ENCODE peak calls at places on chromosomes 1 and 21, in five cellular contexts. One of them, this sample, is unnamed.

GRCh38 chr1:904271-904950 is 19.3 kb upstream of the SAMD11 start:
- DNase-seq in T-helper 1 cell: peak; percentile 54
- DNase-seq in WERI-Rb-1: peak; percentile 80
- DNase-seq in HT1080: peak; percentile 88
- DNase-seq in SW480: peak; percentile 57
- DNase-seq in this sample: peak; percentile 74

GRCh38 chr1:66271904-66272254 is 262.1 kb upstream of the SGIP1 start:
- DNase-seq in T-helper 1 cell: no peak
- DNase-seq in WERI-Rb-1: no peak
- DNase-seq in HT1080: peak; percentile 58
- DNase-seq in SW480: no peak
- DNase-seq in this sample: no peak

GRCh38 chr21:16193758-16194606 is 464.2 kb downstream of the USP25 start:
- DNase-seq in T-helper 1 cell: no peak
- DNase-seq in WERI-Rb-1: peak; percentile 16
- DNase-seq in HT1080: no peak
- DNase-seq in SW480: peak; percentile 29
- DNase-seq in this sample: no peak

GRCh38 chr1:114692947-114693346 is 2.4 kb downstream of the AMPD1 start:
- DNase-seq in T-helper 1 cell: no peak
- DNase-seq in WERI-Rb-1: no peak
- DNase-seq in HT1080: no peak
- DNase-seq in SW480: no peak
- DNase-seq in this sample: no peak

GRCh38 chr1:21922103-21923014 is 14.8 kb downstream of the HSPG2 start:
- DNase-seq in T-helper 1 cell: no peak
- DNase-seq in WERI-Rb-1: no peak
- DNase-seq in HT1080: no peak
- DNase-seq in SW480: peak; percentile 68
- DNase-seq in this sample: no peak

GRCh38 chr1:35556494-35557117 is 597 bp downstream of the KIAA0319L start:
- DNase-seq in T-helper 1 cell: no peak
- DNase-seq in WERI-Rb-1: no peak
- DNase-seq in HT1080: no peak
- DNase-seq in SW480: no peak
- DNase-seq in this sample: no peak

GRCh38 chr1:37233606-37234005 is 199.3 kb upstream of the GRIK3 start:
- DNase-seq in T-helper 1 cell: no peak
- DNase-seq in WERI-Rb-1: peak; percentile 39
- DNase-seq in HT1080: peak; percentile 11
- DNase-seq in SW480: peak; percentile 22
- DNase-seq in this sample: no peak

GRCh38 chr21:46188226-46189212 is 4.3 kb upstream of the SPATC1L start:
- DNase-seq in T-helper 1 cell: no peak
- DNase-seq in WERI-Rb-1: peak; percentile 64
- DNase-seq in HT1080: peak; percentile 73
- DNase-seq in SW480: peak; percentile 73
- DNase-seq in this sample: no peak

GRCh38 chr1:89842547-89843278 is 21.9 kb downstream of the LRRC8D start:
- DNase-seq in T-helper 1 cell: no peak
- DNase-seq in WERI-Rb-1: no peak
- DNase-seq in HT1080: no peak
- DNase-seq in SW480: no peak
- DNase-seq in this sample: no peak

GRCh38 chr1:38870996-38871395 is 2.2 kb downstream of the MYCBP start:
- DNase-seq in T-helper 1 cell: no peak
- DNase-seq in WERI-Rb-1: no peak
- DNase-seq in HT1080: no peak
- DNase-seq in SW480: no peak
- DNase-seq in this sample: no peak

GRCh38 chr1:147664206-147664605 is 6.1 kb downstream of the ACP6 start:
- DNase-seq in T-helper 1 cell: no peak
- DNase-seq in WERI-Rb-1: no peak
- DNase-seq in HT1080: peak; percentile 75
- DNase-seq in SW480: no peak
- DNase-seq in this sample: no peak

GRCh38 chr21:44980562-44981489 is 41.0 kb downstream of the SLX9 start:
- DNase-seq in T-helper 1 cell: no peak
- DNase-seq in WERI-Rb-1: no peak
- DNase-seq in HT1080: no peak
- DNase-seq in SW480: no peak
- DNase-seq in this sample: no peak

GRCh38 chr1:111249960-111250359 is 22.4 kb downstream of the CHI3L2 start:
- DNase-seq in T-helper 1 cell: no peak
- DNase-seq in WERI-Rb-1: no peak
- DNase-seq in HT1080: no peak
- DNase-seq in SW480: no peak
- DNase-seq in this sample: no peak

GRCh38 chr1:205775717-205776056 is 405 bp upstream of the RAB29 start:
- DNase-seq in T-helper 1 cell: no peak
- DNase-seq in WERI-Rb-1: no peak
- DNase-seq in HT1080: no peak
- DNase-seq in SW480: no peak
- DNase-seq in this sample: no peak

GRCh38 chr1:202162418-202163280 is 2.2 kb upstream of the PTPN7 start:
- DNase-seq in T-helper 1 cell: no peak
- DNase-seq in WERI-Rb-1: no peak
- DNase-seq in HT1080: no peak
- DNase-seq in SW480: no peak
- DNase-seq in this sample: no peak

GRCh38 chr1:55989971-55990370 is 589.4 kb downstream of the PLPP3 start:
- DNase-seq in T-helper 1 cell: no peak
- DNase-seq in WERI-Rb-1: no peak
- DNase-seq in HT1080: no peak
- DNase-seq in SW480: no peak
- DNase-seq in this sample: no peak

This sample was measured in T-helper 17 cell.